ENCODE peak calls at places on chromosomes 7 and 10, in nine cellular contexts. A, L, Z, O, S, D, J, N and R are unnamed samples.

GRCh38 chr7:20290505-20291111 is 40.1 kb upstream of the ITGB8 start:
- DNase-seq in A (no peak), L (no peak), Z (no peak), O (no peak), S (no peak), D (no peak), J (no peak), N (no peak), R (no peak)

GRCh38 chr7:82629583-82629982 is 186.0 kb upstream of the CACNA2D1 start:
- DNase-seq in A (peak), L (no peak), Z (no peak), O (no peak), S (no peak), D (no peak), J (no peak), N (no peak), R (no peak)

GRCh38 chr7:67564978-67565377 is 568.3 kb downstream of the TYW1 start:
- DNase-seq in A (no peak), L (no peak), Z (no peak), O (no peak), S (no peak), D (no peak), J (no peak), N (no peak), R (no peak)

GRCh38 chr7:27788438-27788837 is 48.5 kb downstream of the TAX1BP1 start:
- DNase-seq in A (no peak), L (no peak), Z (no peak), O (no peak), S (no peak), D (no peak), J (no peak), N (no peak), R (no peak)

GRCh38 chr7:125651823-125652528 is 722.4 kb upstream of the POT1 start:
- DNase-seq in A (no peak), L (no peak), Z (no peak), O (no peak), S (no peak), D (no peak), J (no peak), N (no peak), R (no peak)

GRCh38 chr7:149772236-149772820 is 1.1 kb downstream of the ZNF467 start:
- DNase-seq in A (no peak), L (peak), Z (no peak), O (no peak), S (peak), D (no peak), J (no peak), N (peak), R (peak)

GRCh38 chr10:20956843-20957242 is 59.7 kb upstream of the NEBL start:
- DNase-seq in A (peak), L (no peak), Z (no peak), O (no peak), S (no peak), D (no peak), J (no peak), N (no peak), R (no peak)

GRCh38 chr7:45917658-45918057 is 3.4 kb downstream of the IGFBP3 start:
- DNase-seq in A (peak), L (peak), Z (peak), O (no peak), S (peak), D (no peak), J (peak), N (peak), R (peak)

GRCh38 chr10:114645729-114646128 is 12.3 kb downstream of the ABLIM1 start:
- DNase-seq in A (no peak), L (no peak), Z (no peak), O (no peak), S (no peak), D (no peak), J (no peak), N (no peak), R (no peak)

GRCh38 chr7:101370836-101371235 is 8.2 kb downstream of the COL26A1 start:
- DNase-seq in A (no peak), L (no peak), Z (no peak), O (no peak), S (no peak), D (no peak), J (no peak), N (no peak), R (no peak)

GRCh38 chr7:116899308-116899707 is 36.9 kb downstream of the CAPZA2 start:
- DNase-seq in A (peak), L (no peak), Z (no peak), O (no peak), S (no peak), D (no peak), J (no peak), N (no peak), R (no peak)

DNA sequence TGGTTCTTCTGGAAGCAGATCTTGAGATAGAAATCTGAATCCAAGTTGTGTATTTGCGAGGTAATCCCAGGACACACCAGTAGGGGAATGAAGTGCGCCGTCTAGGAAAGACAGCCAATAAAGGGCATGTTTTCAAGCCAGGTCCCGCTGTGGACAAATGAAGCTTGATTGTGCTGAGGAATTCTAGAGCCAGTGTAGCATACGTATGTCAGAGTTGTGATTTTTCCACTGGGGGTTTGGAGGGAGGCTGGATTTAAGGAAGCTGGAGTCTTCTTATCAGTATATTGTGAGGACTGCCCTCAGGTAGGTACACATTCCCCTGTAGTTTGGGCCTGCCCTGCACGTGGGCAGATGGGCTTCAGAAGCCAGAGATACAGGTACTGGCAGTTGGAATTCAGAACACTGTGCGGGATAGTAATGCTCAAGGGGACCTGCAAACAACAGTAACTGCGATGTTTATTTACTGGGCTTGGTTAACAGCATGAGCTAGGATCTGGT is 50.9 kb downstream of the GALNT11 start:
- DNase-seq in A (peak), L (no peak), Z (no peak), O (no peak), S (peak), D (no peak), J (peak), N (no peak), R (peak)
- H3K4me3 ChIP-seq in A (no peak), L (no peak), Z (no peak), O (no peak), S (no peak), D (no peak), J (no peak), N (no peak), R (no peak)

GRCh38 chr10:3666525-3667302 is 118.3 kb downstream of the KLF6 start:
- DNase-seq in A (no peak), L (no peak), Z (no peak), O (no peak), S (no peak), D (no peak), J (no peak), N (no peak), R (no peak)

GRCh38 chr10:3671431-3671955 is 113.5 kb downstream of the KLF6 start:
- DNase-seq in A (no peak), L (no peak), Z (no peak), O (no peak), S (no peak), D (no peak), J (no peak), N (no peak), R (no peak)

GRCh38 chr10:3668961-3669330 is 116.1 kb downstream of the KLF6 start:
- DNase-seq in A (no peak), L (no peak), Z (no peak), O (no peak), S (no peak), D (no peak), J (no peak), N (no peak), R (no peak)

GRCh38 chr10:3665316-3665908 is 119.6 kb downstream of the KLF6 start:
- DNase-seq in A (no peak), L (no peak), Z (no peak), O (no peak), S (no peak), D (no peak), J (no peak), N (no peak), R (no peak)

GRCh38 chr10:3668276-3668960 is 116.6 kb downstream of the KLF6 start:
- DNase-seq in A (peak), L (no peak), Z (peak), O (peak), S (peak), D (no peak), J (no peak), N (peak), R (no peak)
- H3K4me3 ChIP-seq in A (no peak), L (no peak), Z (no peak), O (peak), S (peak), D (no peak), J (no peak), N (no peak), R (no peak)

GRCh38 chr10:110498982-110499795 is 1.5 kb downstream of the DUSP5 start:
- DNase-seq in A (peak), L (no peak), Z (no peak), O (no peak), S (peak), D (no peak), J (no peak), N (no peak), R (peak)

GRCh38 chr10:110498087-110498981 is 627 bp downstream of the DUSP5 start:
- DNase-seq in A (peak), L (peak), Z (no peak), O (no peak), S (peak), D (peak), J (no peak), N (peak), R (no peak)

GRCh38 chr10:110501142-110501937 is 3.6 kb downstream of the DUSP5 start:
- DNase-seq in A (peak), L (peak), Z (peak), O (no peak), S (peak), D (peak), J (no peak), N (peak), R (peak)

GRCh38 chr10:110500515-110500905 is 2.8 kb downstream of the DUSP5 start:
- DNase-seq in A (peak), L (no peak), Z (peak), O (no peak), S (no peak), D (no peak), J (no peak), N (no peak), R (no peak)

GRCh38 chr10:110499796-110500514 is 2.2 kb downstream of the DUSP5 start:
- DNase-seq in A (peak), L (no peak), Z (no peak), O (no peak), S (no peak), D (no peak), J (no peak), N (no peak), R (no peak)
- H3K4me3 ChIP-seq in A (peak), L (peak), Z (peak), O (peak), S (peak), D (peak), J (no peak), N (peak), R (no peak)

GRCh38 chr7:150800576-150801241 is at the start of gene TMEM176A:
- DNase-seq in A (no peak), L (no peak), Z (no peak), O (no peak), S (peak), D (peak), J (no peak), N (no peak), R (no peak)
- H3K4me3 ChIP-seq in A (no peak), L (peak), Z (no peak), O (no peak), S (peak), D (peak), J (peak), N (peak), R (no peak)

DNA sequence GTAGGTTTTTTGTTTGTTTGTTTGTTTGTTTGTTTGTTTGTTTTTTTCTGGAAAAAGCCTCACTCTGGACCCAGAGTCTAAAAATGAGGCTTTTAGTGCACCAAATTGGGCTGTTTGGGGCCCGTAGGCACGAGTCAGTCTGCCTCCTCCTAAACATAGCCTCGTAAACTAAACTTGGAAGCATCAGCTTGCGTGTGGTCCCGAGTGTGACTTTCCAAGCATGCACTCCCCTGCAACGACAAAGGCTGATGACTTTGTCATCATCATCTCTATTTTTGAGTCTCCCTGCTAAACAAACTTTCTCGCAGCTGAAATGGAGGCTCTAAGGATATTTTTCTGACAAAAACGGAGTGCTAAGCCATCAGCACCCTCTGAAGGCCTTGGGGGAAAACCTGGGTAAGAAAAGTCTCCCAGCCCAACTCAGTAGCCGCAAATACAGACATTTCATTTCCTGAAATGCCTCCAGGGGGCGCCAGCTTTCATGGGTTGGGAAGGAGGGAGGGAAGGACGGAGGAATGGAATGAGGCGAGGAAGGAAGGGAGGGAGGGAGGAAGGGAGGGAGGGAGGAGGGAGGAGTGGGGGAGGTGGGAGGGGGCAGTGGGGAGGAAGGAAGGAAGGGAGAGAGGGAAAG is 245.9 kb downstream of the KCNMA1 start:
- DNase-seq in A (peak), L (peak), Z (peak), O (no peak), S (peak), D (peak), J (peak), N (peak), R (peak)
- H3K4me3 ChIP-seq in A (no peak), L (no peak), Z (no peak), O (no peak), S (no peak), D (peak), J (no peak), N (no peak), R (no peak)